ENCODE peak calls at places on chromosomes 2 and 18, in nine cellular contexts. U, B, M, C, E, K, S, V and Z are unnamed samples.

GRCh38 chr18:2855560-2856350 is 8.9 kb downstream of the EMILIN2 start:
- DNase-seq in B (no peak), V (no peak), C (no peak), U (no peak), E (no peak), M (no peak), K (no peak), S (no peak), Z (no peak)

GRCh38 chr18:26925313-26925712 is 59.8 kb upstream of the AQP4 start:
- DNase-seq in B (no peak), M (no peak), K (no peak), U (no peak), V (no peak), C (no peak), E (no peak), S (no peak), Z (no peak)

GRCh38 chr2:10912076-10912731 is 470 bp downstream of the KCNF1 start:
- DNase-seq in M (no peak), K (no peak), S (no peak), E (no peak), C (no peak), B (no peak), V (no peak), U (no peak), Z (no peak)

GRCh38 chr2:219058541-219059374 is 2.0 kb downstream of the IHH start:
- DNase-seq in S (no peak), C (peak), B (no peak), U (no peak), E (no peak), V (no peak), M (no peak), K (no peak), Z (no peak)

GRCh38 chr18:8426401-8426800 is 182.8 kb upstream of the RAB12 start:
- DNase-seq in S (no peak), C (no peak), E (peak), B (no peak), U (no peak), M (no peak), K (no peak), V (no peak), Z (no peak)

GRCh38 chr18:78937166-78937565 is 42.5 kb upstream of the SALL3 start:
- DNase-seq in C (no peak), M (no peak), U (no peak), E (no peak), V (no peak), B (no peak), S (no peak), K (no peak), Z (no peak)

GRCh38 chr2:203605302-203605701 is 70.2 kb upstream of the RAPH1 start:
- DNase-seq in S (no peak), C (no peak), E (no peak), M (no peak), B (no peak), U (no peak), V (no peak), K (no peak), Z (no peak)

GRCh38 chr18:65735166-65735565 is 15.6 kb upstream of the CDH7 start:
- DNase-seq in M (peak), V (no peak), E (no peak), S (no peak), C (no peak), K (no peak), B (no peak), U (no peak), Z (peak)

GRCh38 chr2:172893654-172894053 is 158.0 kb downstream of the RAPGEF4 start:
- DNase-seq in V (no peak), U (no peak), S (no peak), B (no peak), M (no peak), E (no peak), C (no peak), K (no peak), Z (no peak)

GRCh38 chr18:1294229-1294628 is 389.6 kb downstream of the ADCYAP1 start:
- DNase-seq in B (no peak), M (no peak), U (no peak), C (no peak), K (no peak), E (no peak), V (no peak), S (no peak), Z (no peak)

GRCh38 chr2:208467564-208467963 is 61.0 kb downstream of the PTH2R start:
- DNase-seq in C (no peak), U (no peak), M (no peak), V (no peak), S (no peak), E (no peak), K (no peak), B (no peak), Z (no peak)

GRCh38 chr2:218992196-218992595 is 1.0 kb downstream of the CRYBA2 start:
- DNase-seq in K (no peak), C (no peak), E (no peak), B (no peak), V (no peak), S (no peak), U (no peak), M (no peak), Z (no peak)

GRCh38 chr2:3683748-3684454 is 19.5 kb upstream of the DCDC2C start:
- DNase-seq in B (no peak), V (no peak), S (no peak), K (peak), U (no peak), C (no peak), E (no peak), M (no peak), Z (no peak)

GRCh38 chr2:111912547-111912946 is 14.1 kb downstream of the MERTK start:
- DNase-seq in U (no peak), M (no peak), K (no peak), S (no peak), V (no peak), C (no peak), B (no peak), E (no peak), Z (no peak)

GRCh38 chr18:9869713-9870430 is 15.9 kb upstream of the TXNDC2 start:
- DNase-seq in M (no peak), C (no peak), V (no peak), U (no peak), K (peak), S (peak), B (no peak), E (no peak), Z (no peak)

GRCh38 chr2:197558393-197558792 is 42.5 kb downstream of the MOB4 start:
- DNase-seq in V (no peak), S (no peak), U (no peak), K (no peak), M (no peak), C (no peak), B (no peak), E (no peak), Z (no peak)

GRCh38 chr18:10201655-10202054 is 252.8 kb upstream of the APCDD1 start:
- DNase-seq in V (no peak), S (no peak), B (no peak), M (no peak), K (no peak), U (no peak), C (no peak), E (no peak), Z (no peak)

GRCh38 chr2:196287977-196288538 is 116.7 kb upstream of the STK17B start:
- DNase-seq in B (no peak), V (no peak), S (no peak), C (no peak), K (no peak), U (no peak), E (no peak), M (no peak), Z (no peak)

GRCh38 chr2:221385716-221386115 is 186.4 kb downstream of the EPHA4 start:
- DNase-seq in S (no peak), V (no peak), M (no peak), C (no peak), U (no peak), E (no peak), K (no peak), B (no peak), Z (no peak)

GRCh38 chr18:42330296-42330695 is 375.3 kb downstream of the PIK3C3 start:
- DNase-seq in C (no peak), M (no peak), V (no peak), K (no peak), B (no peak), S (peak), E (no peak), U (no peak), Z (no peak)

GRCh38 chr2:27960237-27960912 is 69.8 kb downstream of the BABAM2 start:
- DNase-seq in V (no peak), B (no peak), U (peak), S (peak), M (no peak), E (no peak), C (no peak), K (no peak), Z (no peak)

GRCh38 chr2:28160986-28161425 is 231.7 kb upstream of the FOSL2 start:
- DNase-seq in S (peak), E (no peak), V (no peak), K (no peak), B (no peak), M (no peak), C (no peak), U (peak), Z (no peak)

GRCh38 chr2:43186679-43187374 is 39.6 kb downstream of the ZFP36L2 start:
- DNase-seq in B (no peak), S (no peak), M (no peak), V (no peak), E (no peak), K (no peak), C (no peak), U (no peak), Z (no peak)

GRCh38 chr2:138086556-138086955 is 122.3 kb downstream of the HNMT start:
- DNase-seq in S (peak), C (no peak), B (no peak), K (no peak), M (no peak), E (no peak), U (no peak), V (no peak), Z (no peak)

GRCh38 chr2:69694894-69695849 is 46.8 kb upstream of the ANXA4 start:
- DNase-seq in K (no peak), S (peak), C (no peak), U (peak), B (no peak), M (no peak), V (no peak), E (no peak), Z (no peak)

GRCh38 chr2:233186851-233187250 is 64.6 kb upstream of the ATG16L1 start:
- DNase-seq in S (no peak), B (no peak), U (no peak), K (no peak), C (no peak), E (no peak), M (no peak), V (no peak), Z (no peak)

GRCh38 chr2:68812256-68812655 is 58.9 kb downstream of the BMP10 start:
- DNase-seq in C (no peak), K (no peak), E (no peak), S (no peak), M (peak), V (no peak), U (no peak), B (no peak), Z (no peak)

GRCh38 chr2:149184994-149185393 is 145.4 kb upstream of the LYPD6 start:
- DNase-seq in S (no peak), U (no peak), C (no peak), E (no peak), K (no peak), B (no peak), M (no peak), V (no peak), Z (peak)

GRCh38 chr2:176246324-176246723 is 22.9 kb upstream of the MTX2 start:
- DNase-seq in V (no peak), K (no peak), M (no peak), S (no peak), U (no peak), B (no peak), E (no peak), C (no peak), Z (peak)

GRCh38 chr2:216222650-216223352 is 113.7 kb downstream of the XRCC5 start:
- DNase-seq in B (no peak), V (no peak), K (peak), M (no peak), U (no peak), S (peak), C (no peak), E (peak), Z (no peak)

GRCh38 chr18:80124131-80124530 is 15.1 kb downstream of the ADNP2 start:
- DNase-seq in V (no peak), E (no peak), S (no peak), K (no peak), B (no peak), M (no peak), U (no peak), C (no peak), Z (no peak)

GRCh38 chr2:188787002-188787660 is 187.0 kb upstream of the COL3A1 start:
- DNase-seq in E (no peak), C (no peak), M (no peak), V (no peak), K (no peak), B (no peak), U (no peak), S (peak), Z (no peak)

GRCh38 chr18:35344736-35345459 is 678 bp upstream of the ZNF24 start:
- DNase-seq in C (no peak), K (no peak), M (peak), B (no peak), S (peak), E (no peak), U (no peak), V (peak), Z (no peak)

GRCh38 chr2:74982581-74982980 is 24.1 kb downstream of the POLE4 start:
- DNase-seq in V (no peak), B (no peak), M (no peak), K (no peak), S (no peak), E (no peak), U (no peak), C (no peak), Z (no peak)

GRCh38 chr2:215680605-215681598 is 245.0 kb upstream of the FN1 start:
- DNase-seq in U (peak), V (peak), E (peak), S (peak), K (no peak), M (no peak), B (no peak), C (no peak), Z (no peak)